ENCODE peak calls at places on chromosomes 16 and 17, in six cellular contexts. G is lung, O is tibial nerve, P is uterus, N is RWPE1, W is PC-3. Y is an unnamed sample.

GRCh38 chr16:59973966-59974365 is 1239.8 kb upstream of the GOT2 start:
- DNase-seq in O (no peak), N (peak), P (no peak), W (peak), G (no peak), Y (no peak)

GRCh38 chr16:53435066-53435688 is 906 bp downstream of the RBL2 start:
- DNase-seq in N (peak), W (peak), P (peak), G (peak), O (peak), Y (no peak)

GRCh38 chr16:67657751-67658518 is 2.1 kb downstream of the ACD start:
- DNase-seq in G (no peak), O (no peak), N (no peak), P (no peak), W (no peak), Y (no peak)

GRCh38 chr17:39306509-39307212 is 80.9 kb upstream of the STAC2 start:
- DNase-seq in G (no peak), P (no peak), W (no peak), O (no peak), N (no peak), Y (no peak)

GRCh38 chr17:79778504-79779087 is 648 bp downstream of the CBX2 start:
- DNase-seq in G (no peak), O (no peak), P (no peak), W (peak), N (no peak), Y (no peak)

GRCh38 chr17:37642706-37643105 is 540 bp downstream of the DDX52 start:
- DNase-seq in P (no peak), N (peak), W (peak), O (no peak), G (no peak), Y (no peak)

GRCh38 chr16:11487289-11487688 is 99.4 kb downstream of the LITAF start:
- DNase-seq in W (no peak), P (no peak), O (no peak), N (no peak), G (no peak), Y (no peak)

GRCh38 chr16:85816159-85816558 is 16.7 kb downstream of the COX4I1 start:
- DNase-seq in O (no peak), N (no peak), G (no peak), P (no peak), W (no peak), Y (no peak)

GRCh38 chr17:48074322-48075054 is 26.3 kb downstream of the NFE2L1 start:
- DNase-seq in G (peak), N (peak), O (peak), P (peak), W (peak), Y (no peak)

GRCh38 chr17:21242780-21243515 is 10.3 kb downstream of the NATD1 start:
- DNase-seq in O (no peak), P (no peak), G (no peak), W (no peak), N (no peak), Y (no peak)

GRCh38 chr16:11978080-11978479 is 1.5 kb downstream of the SNX29 start:
- DNase-seq in O (no peak), G (no peak), N (no peak), P (no peak), W (no peak), Y (no peak)

GRCh38 chr16:65579050-65579449 is 457.2 kb upstream of the CDH11 start:
- DNase-seq in P (no peak), O (no peak), W (no peak), G (no peak), N (no peak), Y (no peak)

GRCh38 chr16:58755989-58756649 is 22.0 kb upstream of the GOT2 start:
- DNase-seq in P (peak), O (peak), N (peak), G (peak), W (peak), Y (no peak)

GRCh38 chr17:74531231-74531761 is at the start of gene CD300LB:
- DNase-seq in P (peak), N (no peak), W (no peak), O (no peak), G (no peak), Y (peak)

DNA sequence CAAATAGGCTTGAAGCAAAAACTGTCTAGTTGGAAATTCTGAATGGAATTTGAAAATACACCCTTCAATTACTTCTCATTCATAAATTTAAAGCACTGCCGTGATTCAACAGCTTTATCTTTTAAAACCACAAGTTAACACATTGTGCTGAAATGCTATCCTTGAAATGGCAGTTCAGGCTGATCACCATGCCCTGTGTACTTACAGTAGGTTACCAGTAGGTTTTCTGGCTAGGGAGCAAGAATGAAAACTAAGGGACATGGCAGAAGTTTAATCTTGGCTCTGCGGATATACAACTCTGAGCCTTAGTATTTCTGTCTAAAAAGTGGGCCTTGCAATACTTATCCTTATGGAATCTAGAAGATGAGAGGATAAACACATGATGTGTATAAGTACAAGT is 28.0 kb downstream of the NXPH3 start:
- DNase-seq in P (no peak), G (no peak), W (no peak), N (no peak), O (no peak), Y (no peak)
- TF ChIP-seq CTCF in P (no peak), G (no peak), W (no peak), N (no peak), O (no peak), Y (no peak)

GRCh38 chr16:30407794-30408534 is 558 bp downstream of the ZNF771 start:
- DNase-seq in O (no peak), W (no peak), N (no peak), G (no peak), P (no peak), Y (no peak)

GRCh38 chr16:30409125-30410060 is 2.0 kb downstream of the ZNF771 start:
- DNase-seq in G (peak), O (peak), W (peak), P (peak), N (peak), Y (peak)

GRCh38 chr16:30401768-30402425 is 5.5 kb upstream of the ZNF771 start:
- DNase-seq in O (no peak), P (no peak), W (no peak), N (no peak), G (no peak), Y (no peak)

GRCh38 chr16:30406911-30407793 is at the start of gene ZNF771:
- DNase-seq in P (peak), O (peak), W (peak), G (peak), N (peak), Y (peak)
- TF ChIP-seq CTCF in P (no peak), O (no peak), W (no peak), G (no peak), N (no peak), Y (peak)

DNA sequence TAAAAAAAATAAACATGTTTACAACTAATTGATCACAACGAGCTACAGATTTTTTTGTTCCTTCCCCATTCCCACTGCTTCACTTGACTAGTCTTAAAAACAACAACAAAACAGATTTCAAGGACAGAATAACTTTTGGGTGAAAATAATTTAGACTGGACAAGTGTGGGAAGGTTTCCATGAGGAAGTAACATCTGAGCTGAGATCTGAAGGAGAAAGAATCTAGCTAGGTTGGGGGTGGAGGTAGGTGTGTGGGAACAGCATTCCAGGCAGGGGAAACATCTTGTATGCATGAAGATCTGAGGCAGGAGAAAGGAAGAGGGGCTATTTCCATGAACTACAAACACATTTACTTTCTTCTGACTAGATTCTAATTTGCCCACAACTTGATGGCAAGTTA is 9.2 kb downstream of the BRD7 start:
- DNase-seq in W (no peak), G (no peak), O (no peak), N (no peak), P (no peak), Y (no peak)
- TF ChIP-seq CTCF in W (no peak), G (no peak), O (no peak), N (no peak), P (no peak), Y (no peak)

DNA sequence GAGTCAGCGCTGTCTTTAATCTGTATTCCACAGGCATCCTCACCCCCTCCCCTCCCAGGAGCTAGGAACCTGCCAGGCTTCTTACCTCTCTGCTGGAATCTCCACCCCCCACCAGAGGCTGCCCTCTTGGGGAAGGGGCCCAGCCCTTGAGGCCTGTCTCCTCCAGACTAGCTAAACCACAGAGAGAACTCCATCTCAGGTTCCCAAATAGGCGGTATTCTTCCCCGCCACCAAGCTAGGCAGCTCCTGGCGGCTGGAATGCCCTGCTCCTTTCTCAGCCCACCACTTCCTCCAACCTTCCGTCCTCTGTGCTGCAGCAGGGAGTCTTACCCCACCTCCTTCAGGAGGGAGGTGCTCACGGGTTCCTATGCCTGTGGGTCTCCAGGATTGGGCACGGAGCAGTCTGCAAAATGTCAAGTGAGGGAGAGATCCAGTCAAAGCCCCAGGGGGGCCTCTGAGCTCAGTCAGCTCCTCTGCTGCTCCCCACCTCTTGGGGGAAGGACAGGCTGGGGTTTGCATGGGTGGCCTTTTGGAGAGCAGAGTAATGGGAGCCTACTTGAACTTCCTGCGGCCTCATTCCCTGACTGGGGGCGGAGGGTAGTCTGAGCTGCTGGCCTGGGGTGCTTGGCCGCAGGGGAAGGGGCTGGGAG is 55.7 kb downstream of the SREBF1 start:
- DNase-seq in W (peak), N (no peak), O (no peak), G (no peak), P (peak), Y (no peak)
- TF ChIP-seq CTCF in W (no peak), N (no peak), O (no peak), G (no peak), P (peak), Y (peak)

GRCh38 chr16:57721765-57722499 is 13.6 kb upstream of the KATNB1 start:
- DNase-seq in P (no peak), G (no peak), W (no peak), N (no peak), O (no peak), Y (no peak)

GRCh38 chr16:57723170-57723569 is 12.4 kb upstream of the KATNB1 start:
- DNase-seq in G (no peak), O (no peak), P (no peak), N (no peak), W (no peak), Y (no peak)

GRCh38 chr16:57722651-57723050 is 12.9 kb upstream of the KATNB1 start:
- DNase-seq in G (no peak), O (no peak), N (no peak), W (no peak), P (no peak), Y (no peak)

GRCh38 chr16:57721356-57721755 is 14.2 kb upstream of the KATNB1 start:
- DNase-seq in N (no peak), W (no peak), O (no peak), G (no peak), P (no peak), Y (no peak)

DNA sequence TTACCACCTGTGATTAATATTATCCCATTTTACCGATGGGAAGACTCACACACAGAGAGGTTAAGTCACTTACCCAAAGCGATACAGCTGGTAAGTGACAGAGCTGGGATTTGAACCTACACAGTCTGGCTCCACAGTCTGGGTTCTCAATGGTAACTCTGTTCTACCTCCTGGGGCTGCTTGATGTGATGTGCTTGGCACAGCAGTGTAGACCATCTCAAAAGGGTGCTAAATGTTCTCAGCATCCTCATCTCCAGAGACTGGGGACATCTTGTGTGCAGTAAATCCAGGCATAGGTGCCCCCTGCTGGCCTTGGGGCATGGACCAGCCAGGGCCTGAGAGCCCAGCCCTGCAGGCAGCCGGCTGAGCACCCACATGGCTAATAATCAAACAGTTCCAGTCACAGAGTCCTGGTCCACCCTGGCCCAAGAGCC is 15.4 kb upstream of the KATNB1 start:
- DNase-seq in N (peak), G (peak), O (no peak), W (peak), P (no peak), Y (no peak)
- TF ChIP-seq CTCF in N (peak), G (peak), O (peak), W (peak), P (peak), Y (peak)

DNA sequence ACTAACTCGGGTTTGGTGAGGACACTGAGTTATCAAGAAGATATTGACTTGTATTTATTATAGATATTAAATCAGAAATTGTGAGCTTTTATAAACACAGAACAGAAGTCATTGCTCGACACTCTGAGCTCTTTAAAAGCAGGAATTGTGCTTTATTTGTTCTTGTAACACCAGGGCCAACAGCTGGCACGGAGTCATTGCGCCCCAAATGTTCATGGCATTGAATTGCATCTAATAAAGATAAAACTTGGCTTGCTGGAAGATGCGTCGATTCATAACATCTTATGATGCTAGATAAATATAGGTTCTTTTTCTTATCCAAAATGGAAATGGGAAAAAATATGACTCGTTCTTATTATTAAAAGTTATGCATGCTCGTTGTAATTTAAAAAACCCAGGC is 11.8 kb upstream of the MLYCD start:
- DNase-seq in W (peak), G (no peak), N (peak), O (no peak), P (no peak), Y (no peak)
- TF ChIP-seq CTCF in W (peak), G (no peak), N (peak), O (peak), P (no peak), Y (peak)

DNA sequence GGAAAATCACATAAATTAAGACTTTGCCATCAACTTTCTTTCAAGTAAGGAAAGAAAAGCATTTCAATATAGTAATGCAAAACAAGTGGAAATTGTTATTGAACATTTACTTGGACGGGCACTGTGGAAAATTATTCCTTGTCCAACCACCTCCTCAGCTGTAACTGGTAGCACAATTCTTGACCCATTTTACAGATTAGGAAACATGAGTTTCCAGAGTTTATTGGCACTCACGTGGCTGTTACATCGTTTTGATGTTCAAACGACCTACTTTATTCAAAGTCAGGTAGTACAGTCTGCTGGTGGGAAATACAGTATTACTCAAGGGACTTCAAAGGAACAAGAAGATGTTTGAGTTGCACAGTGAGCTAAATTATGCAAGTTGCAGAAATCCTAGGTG is 866 bp upstream of the PCTP start:
- DNase-seq in N (no peak), O (no peak), P (no peak), G (no peak), W (no peak), Y (no peak)
- TF ChIP-seq CTCF in N (no peak), O (no peak), P (no peak), G (no peak), W (no peak), Y (no peak)

GRCh38 chr17:42889809-42890208 is 10.8 kb upstream of the G6PC1 start:
- DNase-seq in G (no peak), O (no peak), P (no peak), N (no peak), W (no peak), Y (no peak)
- TF ChIP-seq CTCF in G (no peak), O (no peak), P (no peak), N (no peak), W (no peak), Y (no peak)

Y was measured in osteocyte.